ENCODE peak calls at places on chromosomes 1 and 21, in four cellular contexts. X is DMS 273 treated with DMSO at 0.1 percent for 48 hours, Z is endothelial cell, A is pons. P is an unnamed sample.

GRCh38 chr21:44932366-44933181 is 7.3 kb upstream of the SLX9 start:
- DNase-seq in X (no peak), Z (peak), A (no peak), P (peak)

GRCh38 chr1:159830737-159831136 is 4.1 kb downstream of the SLAMF8 start:
- DNase-seq in X (no peak), Z (no peak), A (no peak), P (no peak)

GRCh38 chr1:116036255-116036654 is 59.9 kb downstream of the SLC22A15 start:
- DNase-seq in X (no peak), Z (no peak), A (no peak), P (no peak)

GRCh38 chr1:114609826-114610225 is 28.4 kb upstream of the BCAS2 start:
- DNase-seq in X (no peak), Z (no peak), A (no peak), P (no peak)

GRCh38 chr1:177567393-177567792 is 396.6 kb downstream of the BRINP2 start:
- DNase-seq in X (no peak), Z (peak), A (no peak), P (no peak)

GRCh38 chr1:3763351-3764125 is 9.0 kb upstream of the SMIM1 start:
- DNase-seq in X (no peak), Z (no peak), A (no peak), P (no peak)

GRCh38 chr1:22796642-22797041 is 86.0 kb downstream of the EPHB2 start:
- DNase-seq in X (no peak), Z (no peak), A (no peak), P (no peak)

GRCh38 chr21:26061437-26061836 is 109.1 kb downstream of the APP start:
- DNase-seq in X (peak), Z (no peak), A (no peak), P (no peak)

GRCh38 chr1:94471271-94471670 is 53.1 kb downstream of the ABCD3 start:
- DNase-seq in X (no peak), Z (no peak), A (no peak), P (no peak)

GRCh38 chr1:30319765-30320580 is 403.4 kb downstream of the MATN1 start:
- DNase-seq in X (no peak), Z (no peak), A (no peak), P (peak)

GRCh38 chr1:76868916-76869315 is 1.6 kb downstream of the ST6GALNAC5 start:
- DNase-seq in X (no peak), Z (peak), A (no peak), P (no peak)

GRCh38 chr21:36035381-36035791 is 24.9 kb downstream of the SETD4 start:
- DNase-seq in X (no peak), Z (no peak), A (no peak), P (no peak)

GRCh38 chr1:237570530-237570929 is 320.2 kb downstream of the ZP4 start:
- DNase-seq in X (no peak), Z (no peak), A (no peak), P (no peak)

GRCh38 chr1:154975409-154976205 is 1.1 kb downstream of the CKS1B start:
- DNase-seq in X (no peak), Z (peak), A (peak), P (no peak)

GRCh38 chr1:147821883-147822282 is 61.5 kb upstream of the GJA5 start:
- DNase-seq in X (no peak), Z (no peak), A (peak), P (no peak)

GRCh38 chr1:63915121-63915520 is 141.3 kb downstream of the ROR1 start:
- DNase-seq in X (no peak), Z (peak), A (no peak), P (no peak)

GRCh38 chr1:118970451-118970850 is 17.7 kb downstream of the TBX15 start:
- DNase-seq in X (no peak), Z (no peak), A (no peak), P (no peak)

GRCh38 chr1:213598263-213598662 is 389.5 kb upstream of the PROX1 start:
- DNase-seq in X (no peak), Z (no peak), A (no peak), P (no peak)

GRCh38 chr1:180603223-180603849 is 28.5 kb upstream of the XPR1 start:
- DNase-seq in X (no peak), Z (no peak), A (no peak), P (peak)

GRCh38 chr1:59232209-59232608 is 64.7 kb upstream of the FGGY start:
- DNase-seq in X (no peak), Z (no peak), A (no peak), P (no peak)

GRCh38 chr1:21295059-21295401 is 4.8 kb upstream of the ECE1 start:
- DNase-seq in X (no peak), Z (no peak), A (no peak), P (no peak)

GRCh38 chr1:21680381-21680780 is 11.2 kb upstream of the RAP1GAP start:
- DNase-seq in X (no peak), Z (no peak), A (no peak), P (no peak)

GRCh38 chr1:35845766-35846165 is 37.2 kb upstream of the AGO1 start:
- DNase-seq in X (no peak), Z (no peak), A (peak), P (no peak)

GRCh38 chr1:165173409-165173808 is 183.1 kb downstream of the LMX1A start:
- DNase-seq in X (no peak), Z (no peak), A (no peak), P (no peak)

GRCh38 chr1:101526813-101527212 is 290.0 kb downstream of the S1PR1 start:
- DNase-seq in X (no peak), Z (no peak), A (no peak), P (no peak)

GRCh38 chr1:230303822-230304221 is 122.3 kb downstream of the PGBD5 start:
- DNase-seq in X (no peak), Z (no peak), A (no peak), P (peak)